ENCODE peak calls at places on chromosomes 12 and 14, in seven cellular contexts. One of them, this sample, is unnamed.
A peak's percentile ranks its signal among the peaks of the same experiment; 100 is the strongest.

GRCh38 chr12:28425531-28425930 is 235.3 kb downstream of the CCDC91 start:
- DNase-seq in epithelial cell of prostate: no peak
- DNase-seq in left ventricle myocardium inferior: no peak
- DNase-seq in right lobe of liver: no peak
- DNase-seq in SJCRH30: no peak
- DNase-seq in GM23248: no peak
- DNase-seq in CD8-positive, alpha-beta memory T cell: no peak
- DNase-seq in this sample: no peak

GRCh38 chr12:113693693-113694092 is 222.0 kb upstream of the LHX5 start:
- DNase-seq in SJCRH30: no peak
- DNase-seq in right lobe of liver: no peak
- DNase-seq in left ventricle myocardium inferior: no peak
- DNase-seq in CD8-positive, alpha-beta memory T cell: no peak
- DNase-seq in GM23248: no peak
- DNase-seq in epithelial cell of prostate: no peak
- DNase-seq in this sample: no peak

GRCh38 chr12:123479442-123480180 is 21.7 kb downstream of the SNRNP35 start:
- DNase-seq in GM23248: no peak
- DNase-seq in epithelial cell of prostate: no peak
- DNase-seq in SJCRH30: no peak
- DNase-seq in left ventricle myocardium inferior: no peak
- DNase-seq in CD8-positive, alpha-beta memory T cell: no peak
- DNase-seq in right lobe of liver: no peak
- DNase-seq in this sample: no peak

GRCh38 chr12:63822352-63822751 is 22.1 kb upstream of the SRGAP1 start:
- DNase-seq in CD8-positive, alpha-beta memory T cell: no peak
- DNase-seq in epithelial cell of prostate: peak; percentile 22
- DNase-seq in left ventricle myocardium inferior: no peak
- DNase-seq in right lobe of liver: no peak
- DNase-seq in SJCRH30: no peak
- DNase-seq in GM23248: peak; percentile 36
- DNase-seq in this sample: no peak

GRCh38 chr14:33916663-33917565 is 34.0 kb downstream of the EGLN3 start:
- DNase-seq in left ventricle myocardium inferior: no peak
- DNase-seq in CD8-positive, alpha-beta memory T cell: no peak
- DNase-seq in right lobe of liver: no peak
- DNase-seq in GM23248: peak; percentile 49
- DNase-seq in SJCRH30: peak; percentile 44
- DNase-seq in epithelial cell of prostate: peak; percentile 12
- DNase-seq in this sample: no peak

GRCh38 chr14:63276492-63277342 is 42.0 kb downstream of the GPHB5 start:
- DNase-seq in GM23248: peak; percentile 77
- DNase-seq in left ventricle myocardium inferior: no peak
- DNase-seq in right lobe of liver: no peak
- DNase-seq in SJCRH30: peak; percentile 65
- DNase-seq in epithelial cell of prostate: no peak
- DNase-seq in CD8-positive, alpha-beta memory T cell: no peak
- DNase-seq in this sample: no peak

GRCh38 chr12:10497602-10498001 is 8.1 kb upstream of the EIF2S3B start:
- DNase-seq in GM23248: no peak
- DNase-seq in right lobe of liver: no peak
- DNase-seq in CD8-positive, alpha-beta memory T cell: peak; percentile 88
- DNase-seq in left ventricle myocardium inferior: no peak
- DNase-seq in epithelial cell of prostate: no peak
- DNase-seq in SJCRH30: no peak
- DNase-seq in this sample: no peak

GRCh38 chr12:64332938-64333337 is 57.6 kb downstream of the C12orf56 start:
- DNase-seq in right lobe of liver: no peak
- DNase-seq in CD8-positive, alpha-beta memory T cell: no peak
- DNase-seq in GM23248: no peak
- DNase-seq in left ventricle myocardium inferior: no peak
- DNase-seq in epithelial cell of prostate: peak; percentile 66
- DNase-seq in SJCRH30: no peak
- DNase-seq in this sample: no peak

GRCh38 chr12:51591020-51591901 is at the start of gene SCN8A:
- DNase-seq in SJCRH30: peak; percentile 50
- DNase-seq in GM23248: peak; percentile 89
- DNase-seq in CD8-positive, alpha-beta memory T cell: peak; percentile 66
- DNase-seq in right lobe of liver: peak; percentile 52
- DNase-seq in epithelial cell of prostate: no peak
- DNase-seq in left ventricle myocardium inferior: peak; percentile 23
- DNase-seq in this sample: no peak

GRCh38 chr12:131102991-131103609 is 149.4 kb downstream of the ADGRD1 start:
- DNase-seq in left ventricle myocardium inferior: no peak
- DNase-seq in right lobe of liver: peak; percentile 31
- DNase-seq in epithelial cell of prostate: no peak
- DNase-seq in SJCRH30: no peak
- DNase-seq in CD8-positive, alpha-beta memory T cell: no peak
- DNase-seq in GM23248: no peak
- DNase-seq in this sample: no peak

DNA sequence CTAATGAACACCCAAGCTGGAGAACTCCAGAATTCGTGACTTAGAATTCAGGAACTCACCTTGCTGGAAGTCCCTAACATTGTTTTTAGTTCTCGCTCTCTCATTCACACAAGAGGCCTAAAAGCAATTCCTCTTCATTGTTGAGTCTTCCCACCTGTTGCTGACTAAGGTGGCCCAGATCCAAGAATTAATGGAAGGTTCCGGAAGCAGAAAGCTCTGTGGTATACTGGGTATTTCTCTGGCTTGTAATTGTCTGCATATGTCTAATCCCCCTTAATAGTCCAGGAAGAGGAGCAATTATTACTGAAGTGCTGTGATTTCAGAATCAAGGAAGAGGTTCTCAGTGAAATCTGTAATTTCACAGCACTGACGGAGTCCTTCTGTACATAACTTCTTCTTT is 31.4 kb downstream of the TMEM233 start:
- DNase-seq in epithelial cell of prostate: no peak
- DNase-seq in right lobe of liver: no peak
- DNase-seq in GM23248: no peak
- DNase-seq in CD8-positive, alpha-beta memory T cell: no peak
- DNase-seq in SJCRH30: peak; percentile 63
- DNase-seq in left ventricle myocardium inferior: no peak
- DNase-seq in this sample: no peak
- H3K27ac ChIP-seq in epithelial cell of prostate: no peak overlapping the region
- H3K27ac ChIP-seq in right lobe of liver: no peak overlapping the region
- H3K27ac ChIP-seq in GM23248: no peak overlapping the region
- H3K27ac ChIP-seq in CD8-positive, alpha-beta memory T cell: no peak overlapping the region
- H3K27ac ChIP-seq in SJCRH30: no peak overlapping the region
- H3K27ac ChIP-seq in left ventricle myocardium inferior: no peak overlapping the region
- H3K27ac ChIP-seq in this sample: no peak overlapping the region

DNA sequence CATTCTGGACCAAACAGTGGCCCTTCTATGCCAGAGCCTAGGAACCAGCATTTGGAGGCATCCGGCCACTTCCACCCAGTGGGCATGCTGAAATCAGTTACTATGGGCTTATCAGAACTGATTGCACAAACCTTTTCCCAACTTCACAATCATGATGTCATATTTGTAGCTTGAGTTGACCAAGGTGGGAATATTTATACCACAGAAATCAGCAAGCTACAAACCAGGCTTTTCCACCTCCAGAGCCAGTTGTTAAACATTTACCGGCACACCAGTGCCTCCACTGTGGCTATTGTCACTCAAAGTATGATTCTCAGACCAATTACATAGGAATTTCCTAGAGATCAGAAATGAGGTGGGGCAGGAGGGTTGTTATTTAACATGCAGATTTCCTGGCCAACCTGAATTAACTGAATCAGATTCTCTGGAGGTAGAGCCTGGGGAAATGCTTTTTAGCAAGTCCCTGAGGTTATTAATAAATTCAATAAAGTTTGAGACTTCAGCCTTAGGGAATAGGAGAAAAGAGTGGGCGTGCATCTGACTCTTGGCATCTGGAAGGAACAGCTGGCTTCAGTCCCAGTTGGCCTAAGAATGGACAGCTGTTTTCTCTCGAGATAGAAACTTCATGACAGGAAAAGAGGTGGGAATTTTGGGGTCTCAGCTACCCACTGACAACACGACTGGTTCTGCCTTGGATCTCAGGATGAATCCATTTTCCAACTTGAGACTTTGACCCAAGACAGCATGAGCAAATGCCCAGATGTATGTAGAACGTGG is 273.8 kb downstream of the ZFP36L1 start:
- DNase-seq in CD8-positive, alpha-beta memory T cell: no peak
- DNase-seq in left ventricle myocardium inferior: peak; percentile 41
- DNase-seq in SJCRH30: peak; percentile 91
- DNase-seq in right lobe of liver: no peak
- DNase-seq in epithelial cell of prostate: no peak
- DNase-seq in GM23248: peak; percentile 37
- DNase-seq in this sample: no peak
- H3K27ac ChIP-seq in CD8-positive, alpha-beta memory T cell: no peak overlapping the region
- H3K27ac ChIP-seq in left ventricle myocardium inferior: peak overlapping the region; percentile 59
- H3K27ac ChIP-seq in SJCRH30: peak overlapping the region; percentile 92
- H3K27ac ChIP-seq in right lobe of liver: peak overlapping the region; percentile 92
- H3K27ac ChIP-seq in epithelial cell of prostate: peak overlapping the region; percentile 96
- H3K27ac ChIP-seq in GM23248: no peak overlapping the region
- H3K27ac ChIP-seq in this sample: peak overlapping the region; percentile 37

GRCh38 chr12:43113153-43113552 is 438.9 kb downstream of the ADAMTS20 start:
- DNase-seq in left ventricle myocardium inferior: no peak
- DNase-seq in GM23248: peak; percentile 84
- DNase-seq in SJCRH30: no peak
- DNase-seq in CD8-positive, alpha-beta memory T cell: no peak
- DNase-seq in right lobe of liver: no peak
- DNase-seq in epithelial cell of prostate: no peak
- DNase-seq in this sample: no peak
- H3K27ac ChIP-seq in left ventricle myocardium inferior: no peak overlapping the region
- H3K27ac ChIP-seq in GM23248: peak overlapping the region; percentile 44
- H3K27ac ChIP-seq in SJCRH30: no peak overlapping the region
- H3K27ac ChIP-seq in CD8-positive, alpha-beta memory T cell: no peak overlapping the region
- H3K27ac ChIP-seq in right lobe of liver: no peak overlapping the region
- H3K27ac ChIP-seq in epithelial cell of prostate: no peak overlapping the region
- H3K27ac ChIP-seq in this sample: no peak overlapping the region

DNA sequence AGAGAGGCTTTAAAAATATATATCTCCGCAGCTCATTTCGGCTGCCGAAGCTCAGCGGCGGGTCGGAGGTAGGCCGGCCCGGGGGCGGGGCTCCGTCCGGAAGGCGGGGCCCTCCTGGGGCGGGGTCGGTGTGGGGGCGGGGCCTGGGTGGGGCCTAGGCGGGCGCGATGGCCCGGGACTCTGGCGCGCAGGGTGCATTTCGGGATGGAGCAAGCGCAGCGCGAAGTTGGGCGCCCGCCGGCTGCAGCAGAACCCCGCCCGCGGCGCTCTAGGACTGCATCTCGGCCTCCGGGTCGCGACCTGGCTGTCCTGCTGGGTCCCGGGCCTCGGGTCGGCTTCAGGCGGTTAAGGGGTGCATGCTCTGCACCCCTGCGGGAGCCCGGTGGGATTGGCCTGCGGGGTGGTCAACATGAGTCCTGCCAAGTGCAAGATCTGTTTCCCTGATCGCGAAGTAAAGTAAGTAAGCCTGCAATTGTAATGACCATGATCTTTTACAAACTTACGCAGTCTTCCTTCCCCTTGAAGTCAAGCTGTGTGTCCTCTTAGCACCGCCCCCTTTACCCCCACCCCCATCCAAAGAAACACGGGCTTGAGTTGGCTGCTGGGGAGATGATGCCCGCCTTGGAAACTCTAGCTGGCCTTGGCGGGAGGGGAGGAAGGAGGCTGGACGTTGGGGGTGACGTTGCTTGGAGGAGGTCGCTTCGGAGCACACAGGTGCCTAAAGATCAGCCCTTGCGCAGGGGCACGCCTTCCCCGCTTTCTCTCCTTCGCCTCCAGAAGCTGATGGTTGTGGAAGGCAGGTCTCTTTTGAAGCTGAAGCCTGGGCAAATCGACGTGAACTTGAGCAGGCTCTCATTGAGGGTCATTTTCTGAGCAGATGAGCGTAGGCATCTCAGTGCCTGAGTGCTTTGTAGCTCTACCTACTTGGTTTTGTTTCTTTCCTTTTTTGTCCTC is 38.4 kb downstream of the ACACB start:
- DNase-seq in SJCRH30: peak; percentile 73
- DNase-seq in GM23248: peak; percentile 89
- DNase-seq in left ventricle myocardium inferior: peak; percentile 88
- DNase-seq in epithelial cell of prostate: no peak
- DNase-seq in right lobe of liver: peak; percentile 91
- DNase-seq in CD8-positive, alpha-beta memory T cell: peak; percentile 85
- DNase-seq in this sample: peak; percentile 81
- H3K27ac ChIP-seq in SJCRH30: no peak overlapping the region
- H3K27ac ChIP-seq in GM23248: no peak overlapping the region
- H3K27ac ChIP-seq in left ventricle myocardium inferior: peak overlapping the region; percentile 93
- H3K27ac ChIP-seq in epithelial cell of prostate: no peak overlapping the region
- H3K27ac ChIP-seq in right lobe of liver: peak overlapping the region; percentile 58
- H3K27ac ChIP-seq in CD8-positive, alpha-beta memory T cell: peak overlapping the region; percentile 28
- H3K27ac ChIP-seq in this sample: peak overlapping the region; percentile 88

GRCh38 chr12:32877670-32878459 is 18.7 kb downstream of the PKP2 start:
- DNase-seq in GM23248: peak; percentile 9
- DNase-seq in CD8-positive, alpha-beta memory T cell: no peak
- DNase-seq in SJCRH30: no peak
- DNase-seq in epithelial cell of prostate: no peak
- DNase-seq in right lobe of liver: no peak
- DNase-seq in left ventricle myocardium inferior: peak; percentile 80
- DNase-seq in this sample: no peak

GRCh38 chr12:32870716-32871115 is 25.9 kb downstream of the PKP2 start:
- DNase-seq in left ventricle myocardium inferior: no peak
- DNase-seq in right lobe of liver: no peak
- DNase-seq in GM23248: no peak
- DNase-seq in SJCRH30: no peak
- DNase-seq in CD8-positive, alpha-beta memory T cell: no peak
- DNase-seq in epithelial cell of prostate: no peak
- DNase-seq in this sample: no peak

GRCh38 chr12:32874926-32875325 is 21.7 kb downstream of the PKP2 start:
- DNase-seq in left ventricle myocardium inferior: no peak
- DNase-seq in SJCRH30: no peak
- DNase-seq in right lobe of liver: no peak
- DNase-seq in epithelial cell of prostate: no peak
- DNase-seq in CD8-positive, alpha-beta memory T cell: no peak
- DNase-seq in GM23248: no peak
- DNase-seq in this sample: no peak

GRCh38 chr12:32875990-32876389 is 20.6 kb downstream of the PKP2 start:
- DNase-seq in epithelial cell of prostate: no peak
- DNase-seq in SJCRH30: no peak
- DNase-seq in GM23248: no peak
- DNase-seq in CD8-positive, alpha-beta memory T cell: no peak
- DNase-seq in left ventricle myocardium inferior: no peak
- DNase-seq in right lobe of liver: no peak
- DNase-seq in this sample: no peak

DNA sequence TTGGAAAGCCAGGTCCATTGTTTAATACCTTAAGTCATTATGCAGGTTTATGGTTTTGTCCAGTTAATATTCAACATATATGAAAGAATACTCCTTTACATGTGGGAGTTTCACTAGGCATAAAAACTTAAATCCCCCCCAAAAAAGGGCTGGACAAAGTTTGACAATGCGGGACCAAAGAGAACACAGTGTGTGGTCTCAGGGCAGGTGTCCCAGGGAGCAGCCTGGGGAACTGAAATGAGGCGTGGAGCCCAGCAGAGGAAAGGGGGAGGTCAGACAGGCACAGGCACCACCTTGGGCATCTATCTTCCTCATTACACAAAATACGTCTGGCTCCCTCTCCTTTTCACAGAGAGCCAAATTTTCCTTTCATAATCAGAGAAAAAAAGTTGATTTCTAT is 22.5 kb downstream of the PKP2 start:
- DNase-seq in left ventricle myocardium inferior: no peak
- DNase-seq in GM23248: no peak
- DNase-seq in epithelial cell of prostate: no peak
- DNase-seq in SJCRH30: peak; percentile 4
- DNase-seq in CD8-positive, alpha-beta memory T cell: no peak
- DNase-seq in right lobe of liver: no peak
- DNase-seq in this sample: no peak
- H3K27ac ChIP-seq in left ventricle myocardium inferior: peak overlapping the region; percentile 92
- H3K27ac ChIP-seq in GM23248: no peak overlapping the region
- H3K27ac ChIP-seq in epithelial cell of prostate: no peak overlapping the region
- H3K27ac ChIP-seq in SJCRH30: no peak overlapping the region
- H3K27ac ChIP-seq in CD8-positive, alpha-beta memory T cell: no peak overlapping the region
- H3K27ac ChIP-seq in right lobe of liver: no peak overlapping the region
- H3K27ac ChIP-seq in this sample: peak overlapping the region; percentile 47

This sample was measured in lung.